ENCODE peak calls at places on chromosomes 7 and 10, in seven cellular contexts. One of them, this sample, is unnamed.

GRCh38 chr7:75028299-75028698 is 45.3 kb downstream of the RCC1L start:
- DNase-seq in Karpas-422: no peak
- DNase-seq in endodermal cell: no peak
- DNase-seq in PC-3: no peak
- DNase-seq in upper lobe of right lung: no peak
- DNase-seq in adrenal gland: no peak
- DNase-seq in pancreas: no peak
- DNase-seq in this sample: peak; percentile 38

GRCh38 chr10:44552716-44553115 is 167.8 kb upstream of the CXCL12 start:
- DNase-seq in adrenal gland: no peak
- DNase-seq in upper lobe of right lung: no peak
- DNase-seq in Karpas-422: no peak
- DNase-seq in PC-3: no peak
- DNase-seq in pancreas: no peak
- DNase-seq in endodermal cell: no peak
- DNase-seq in this sample: no peak

GRCh38 chr10:113056030-113056429 is 106.0 kb downstream of the TCF7L2 start:
- DNase-seq in Karpas-422: no peak
- DNase-seq in pancreas: no peak
- DNase-seq in upper lobe of right lung: no peak
- DNase-seq in PC-3: no peak
- DNase-seq in adrenal gland: no peak
- DNase-seq in endodermal cell: no peak
- DNase-seq in this sample: no peak

GRCh38 chr7:142878315-142878714 is 7.2 kb downstream of the TRPV6 start:
- DNase-seq in PC-3: no peak
- DNase-seq in adrenal gland: no peak
- DNase-seq in endodermal cell: no peak
- DNase-seq in pancreas: no peak
- DNase-seq in upper lobe of right lung: no peak
- DNase-seq in Karpas-422: no peak
- DNase-seq in this sample: no peak

GRCh38 chr7:157396316-157397035 is 59.7 kb downstream of the DNAJB6 start:
- DNase-seq in adrenal gland: no peak
- DNase-seq in upper lobe of right lung: no peak
- DNase-seq in Karpas-422: no peak
- DNase-seq in endodermal cell: no peak
- DNase-seq in PC-3: no peak
- DNase-seq in pancreas: no peak
- DNase-seq in this sample: no peak

GRCh38 chr10:97003804-97004201 is 171.7 kb downstream of the LCOR start:
- DNase-seq in endodermal cell: peak; percentile 35
- DNase-seq in pancreas: no peak
- DNase-seq in PC-3: no peak
- DNase-seq in Karpas-422: no peak
- DNase-seq in upper lobe of right lung: no peak
- DNase-seq in adrenal gland: no peak
- DNase-seq in this sample: no peak

GRCh38 chr10:131817866-131818509 is 82.8 kb upstream of the PPP2R2D start:
- DNase-seq in PC-3: no peak
- DNase-seq in adrenal gland: no peak
- DNase-seq in upper lobe of right lung: no peak
- DNase-seq in Karpas-422: no peak
- DNase-seq in endodermal cell: peak; percentile 31
- DNase-seq in pancreas: no peak
- DNase-seq in this sample: peak; percentile 38

GRCh38 chr7:24910551-24911212 is 69.3 kb downstream of the OSBPL3 start:
- DNase-seq in upper lobe of right lung: no peak
- DNase-seq in endodermal cell: peak; percentile 50
- DNase-seq in PC-3: no peak
- DNase-seq in Karpas-422: no peak
- DNase-seq in adrenal gland: no peak
- DNase-seq in pancreas: no peak
- DNase-seq in this sample: no peak

GRCh38 chr7:64098-64521 is 128.3 kb upstream of the FAM20C start:
- DNase-seq in Karpas-422: peak; percentile 69
- DNase-seq in adrenal gland: peak; percentile 73
- DNase-seq in pancreas: peak; percentile 66
- DNase-seq in upper lobe of right lung: peak; percentile 61
- DNase-seq in PC-3: peak; percentile 71
- DNase-seq in endodermal cell: peak; percentile 87
- DNase-seq in this sample: no peak

GRCh38 chr7:44286618-44287487 is 38.5 kb downstream of the CAMK2B start:
- DNase-seq in endodermal cell: peak; percentile 28
- DNase-seq in adrenal gland: peak; percentile 8
- DNase-seq in upper lobe of right lung: peak; percentile 60
- DNase-seq in PC-3: no peak
- DNase-seq in Karpas-422: no peak
- DNase-seq in pancreas: peak; percentile 6
- DNase-seq in this sample: peak; percentile 12

GRCh38 chr7:148732862-148733261 is 34.2 kb downstream of the CUL1 start:
- DNase-seq in pancreas: no peak
- DNase-seq in Karpas-422: no peak
- DNase-seq in PC-3: no peak
- DNase-seq in endodermal cell: peak; percentile 68
- DNase-seq in upper lobe of right lung: no peak
- DNase-seq in adrenal gland: no peak
- DNase-seq in this sample: no peak

GRCh38 chr10:114033566-114033965 is 10.1 kb upstream of the ADRB1 start:
- DNase-seq in upper lobe of right lung: no peak
- DNase-seq in adrenal gland: no peak
- DNase-seq in Karpas-422: no peak
- DNase-seq in PC-3: peak; percentile 52
- DNase-seq in pancreas: no peak
- DNase-seq in endodermal cell: no peak
- DNase-seq in this sample: no peak

DNA sequence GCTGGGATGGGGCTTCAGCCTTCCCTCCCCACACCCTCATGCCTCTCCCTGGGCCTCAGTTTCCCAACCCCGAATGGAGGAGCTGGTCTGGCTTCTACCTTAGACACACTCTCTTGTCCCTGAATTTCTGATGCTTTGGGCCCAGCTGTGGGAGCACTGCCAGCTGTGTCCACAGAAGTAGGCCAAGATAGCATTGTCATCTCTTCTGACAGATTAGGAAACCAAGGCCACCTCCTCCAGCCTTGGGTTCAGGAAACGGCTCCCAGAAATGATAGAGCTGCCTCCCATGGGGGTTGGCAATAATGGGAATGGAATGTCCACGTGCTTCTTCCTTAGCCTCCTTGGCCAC is 1.3 kb downstream of the PPIF start:
- DNase-seq in PC-3: no peak
- DNase-seq in pancreas: peak; percentile 73
- DNase-seq in upper lobe of right lung: peak; percentile 46
- DNase-seq in adrenal gland: peak; percentile 82
- DNase-seq in endodermal cell: no peak
- DNase-seq in Karpas-422: no peak
- DNase-seq in this sample: no peak
- H3K4me3 ChIP-seq in PC-3: peak overlapping the region; percentile 69
- H3K4me3 ChIP-seq in pancreas: peak overlapping the region; percentile 88
- H3K4me3 ChIP-seq in upper lobe of right lung: peak overlapping the region; percentile 90
- H3K4me3 ChIP-seq in adrenal gland: no peak overlapping the region
- H3K4me3 ChIP-seq in endodermal cell: peak overlapping the region; percentile 84
- H3K4me3 ChIP-seq in Karpas-422: peak overlapping the region; percentile 91
- H3K4me3 ChIP-seq in this sample: peak overlapping the region; percentile 56

GRCh38 chr10:87931836-87932230 is 68.4 kb downstream of the PTEN start:
- DNase-seq in Karpas-422: no peak
- DNase-seq in pancreas: no peak
- DNase-seq in PC-3: no peak
- DNase-seq in endodermal cell: no peak
- DNase-seq in upper lobe of right lung: no peak
- DNase-seq in adrenal gland: no peak
- DNase-seq in this sample: no peak

GRCh38 chr10:87927091-87927490 is 63.7 kb downstream of the PTEN start:
- DNase-seq in PC-3: no peak
- DNase-seq in pancreas: no peak
- DNase-seq in Karpas-422: no peak
- DNase-seq in adrenal gland: no peak
- DNase-seq in endodermal cell: no peak
- DNase-seq in upper lobe of right lung: no peak
- DNase-seq in this sample: no peak

GRCh38 chr10:87930929-87931835 is 67.8 kb downstream of the PTEN start:
- DNase-seq in pancreas: no peak
- DNase-seq in PC-3: no peak
- DNase-seq in Karpas-422: no peak
- DNase-seq in endodermal cell: no peak
- DNase-seq in adrenal gland: no peak
- DNase-seq in upper lobe of right lung: no peak
- DNase-seq in this sample: no peak

GRCh38 chr10:87928996-87929395 is 65.6 kb downstream of the PTEN start:
- DNase-seq in upper lobe of right lung: no peak
- DNase-seq in Karpas-422: no peak
- DNase-seq in PC-3: no peak
- DNase-seq in endodermal cell: no peak
- DNase-seq in adrenal gland: no peak
- DNase-seq in pancreas: no peak
- DNase-seq in this sample: no peak

DNA sequence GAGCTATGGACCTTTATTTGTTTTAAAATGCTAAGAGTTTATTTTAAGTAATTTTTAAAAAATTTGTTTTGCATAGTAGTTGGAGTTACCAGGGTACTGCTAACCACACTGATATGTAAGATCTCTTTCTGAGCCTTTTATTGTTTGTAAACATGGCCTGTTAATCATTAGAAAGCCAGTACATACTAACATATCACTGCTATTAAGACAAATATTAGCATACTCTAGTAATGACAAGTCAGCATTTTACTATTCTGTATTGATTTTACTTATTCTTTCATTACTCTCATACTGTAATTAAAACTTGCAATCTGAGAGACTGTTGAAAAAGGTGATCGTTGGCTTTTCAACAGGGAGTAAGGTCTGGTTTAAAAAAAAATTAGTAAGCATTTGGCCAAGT is 66.7 kb downstream of the PTEN start:
- DNase-seq in adrenal gland: no peak
- DNase-seq in Karpas-422: no peak
- DNase-seq in PC-3: no peak
- DNase-seq in endodermal cell: no peak
- DNase-seq in pancreas: no peak
- DNase-seq in upper lobe of right lung: no peak
- DNase-seq in this sample: no peak
- H3K4me1 ChIP-seq in adrenal gland: peaks cover 77% of the 10 kb centered on the region
- H3K4me1 ChIP-seq in Karpas-422: peaks cover 70% of the 10 kb centered on the region
- H3K4me1 ChIP-seq in PC-3: no peaks in the 10 kb centered on the region
- H3K4me1 ChIP-seq in endodermal cell: peaks cover 2% of the 10 kb centered on the region
- H3K4me1 ChIP-seq in pancreas: peaks cover 58% of the 10 kb centered on the region
- H3K4me1 ChIP-seq in upper lobe of right lung: peaks cover 56% of the 10 kb centered on the region
- H3K4me1 ChIP-seq in this sample: peaks cover 4% of the 10 kb centered on the region

GRCh38 chr7:5532520-5533335 is 109.1 kb upstream of the TNRC18 start:
- DNase-seq in adrenal gland: peak; percentile 39
- DNase-seq in PC-3: no peak
- DNase-seq in pancreas: peak; percentile 66
- DNase-seq in upper lobe of right lung: peak; percentile 90
- DNase-seq in Karpas-422: peak; percentile 96
- DNase-seq in endodermal cell: peak; percentile 87
- DNase-seq in this sample: peak; percentile 82

GRCh38 chr7:5528071-5528814 is 104.6 kb upstream of the TNRC18 start:
- DNase-seq in adrenal gland: peak; percentile 43
- DNase-seq in endodermal cell: no peak
- DNase-seq in pancreas: no peak
- DNase-seq in Karpas-422: peak; percentile 58
- DNase-seq in PC-3: no peak
- DNase-seq in upper lobe of right lung: peak; percentile 77
- DNase-seq in this sample: peak; percentile 81

GRCh38 chr7:5539013-5539411 is 115.4 kb upstream of the TNRC18 start:
- DNase-seq in upper lobe of right lung: no peak
- DNase-seq in endodermal cell: no peak
- DNase-seq in adrenal gland: no peak
- DNase-seq in PC-3: no peak
- DNase-seq in pancreas: no peak
- DNase-seq in Karpas-422: no peak
- DNase-seq in this sample: no peak

GRCh38 chr7:5528815-5529442 is 105.3 kb upstream of the TNRC18 start:
- DNase-seq in endodermal cell: no peak
- DNase-seq in PC-3: no peak
- DNase-seq in upper lobe of right lung: no peak
- DNase-seq in Karpas-422: peak; percentile 57
- DNase-seq in pancreas: no peak
- DNase-seq in adrenal gland: peak; percentile 19
- DNase-seq in this sample: no peak

DNA sequence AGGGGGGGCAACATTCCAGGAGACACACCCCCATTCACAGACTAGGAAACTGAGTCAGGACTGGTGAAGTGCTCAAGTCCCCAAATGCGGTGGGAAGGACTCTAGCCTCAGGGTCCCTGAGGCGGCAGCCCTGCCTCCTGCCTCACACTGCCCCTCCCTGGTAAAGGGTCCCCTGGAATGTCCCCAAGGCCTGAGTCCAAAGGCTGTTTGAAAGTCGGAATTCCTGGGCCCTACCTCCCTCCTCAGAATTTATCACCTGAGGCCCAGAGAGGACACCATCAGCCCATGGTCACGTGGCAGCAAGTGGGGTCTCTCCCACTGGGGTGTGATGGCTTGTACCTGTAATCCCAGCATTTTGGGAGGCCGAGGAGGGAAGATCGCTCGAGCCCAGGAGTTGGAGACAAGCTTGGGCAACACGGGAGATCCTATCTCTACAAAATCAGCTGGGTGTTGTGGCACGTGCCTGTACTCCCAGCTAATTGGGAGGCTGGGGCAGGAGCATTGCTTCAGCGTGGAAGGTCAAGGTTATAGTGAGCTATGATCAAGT is 110.3 kb upstream of the TNRC18 start:
- DNase-seq in PC-3: no peak
- DNase-seq in pancreas: no peak
- DNase-seq in upper lobe of right lung: no peak
- DNase-seq in endodermal cell: no peak
- DNase-seq in adrenal gland: peak; percentile 20
- DNase-seq in Karpas-422: no peak
- DNase-seq in this sample: no peak
- H3K4me3 ChIP-seq in PC-3: no peak overlapping the region
- H3K4me3 ChIP-seq in pancreas: no peak overlapping the region
- H3K4me3 ChIP-seq in upper lobe of right lung: no peak overlapping the region
- H3K4me3 ChIP-seq in endodermal cell: no peak overlapping the region
- H3K4me3 ChIP-seq in adrenal gland: no peak overlapping the region
- H3K4me3 ChIP-seq in Karpas-422: no peak overlapping the region
- H3K4me3 ChIP-seq in this sample: no peak overlapping the region

GRCh38 chr7:137989127-137989526 is 12.8 kb downstream of the CREB3L2 start:
- DNase-seq in adrenal gland: no peak
- DNase-seq in Karpas-422: no peak
- DNase-seq in upper lobe of right lung: no peak
- DNase-seq in pancreas: no peak
- DNase-seq in endodermal cell: no peak
- DNase-seq in PC-3: no peak
- DNase-seq in this sample: no peak

GRCh38 chr7:137990251-137990901 is 11.5 kb downstream of the CREB3L2 start:
- DNase-seq in endodermal cell: no peak
- DNase-seq in Karpas-422: no peak
- DNase-seq in pancreas: no peak
- DNase-seq in upper lobe of right lung: no peak
- DNase-seq in adrenal gland: no peak
- DNase-seq in PC-3: no peak
- DNase-seq in this sample: no peak

GRCh38 chr7:137987563-137987962 is 14.3 kb downstream of the CREB3L2 start:
- DNase-seq in endodermal cell: no peak
- DNase-seq in PC-3: no peak
- DNase-seq in pancreas: no peak
- DNase-seq in upper lobe of right lung: no peak
- DNase-seq in adrenal gland: no peak
- DNase-seq in Karpas-422: no peak
- DNase-seq in this sample: peak; percentile 50

GRCh38 chr7:137987968-137988367 is 13.9 kb downstream of the CREB3L2 start:
- DNase-seq in PC-3: no peak
- DNase-seq in upper lobe of right lung: no peak
- DNase-seq in Karpas-422: no peak
- DNase-seq in adrenal gland: no peak
- DNase-seq in pancreas: no peak
- DNase-seq in endodermal cell: no peak
- DNase-seq in this sample: no peak

GRCh38 chr7:137989590-137989989 is 12.3 kb downstream of the CREB3L2 start:
- DNase-seq in Karpas-422: no peak
- DNase-seq in adrenal gland: peak; percentile 61
- DNase-seq in PC-3: no peak
- DNase-seq in pancreas: no peak
- DNase-seq in endodermal cell: no peak
- DNase-seq in upper lobe of right lung: no peak
- DNase-seq in this sample: no peak
- H3K4me1 ChIP-seq in Karpas-422: no peaks in the 10 kb centered on the region
- H3K4me1 ChIP-seq in adrenal gland: peaks cover 99% of the 10 kb centered on the region
- H3K4me1 ChIP-seq in PC-3: no peaks in the 10 kb centered on the region
- H3K4me1 ChIP-seq in pancreas: peaks cover 59% of the 10 kb centered on the region
- H3K4me1 ChIP-seq in endodermal cell: no peaks in the 10 kb centered on the region
- H3K4me1 ChIP-seq in upper lobe of right lung: peaks cover 67% of the 10 kb centered on the region
- H3K4me1 ChIP-seq in this sample: peaks cover 46% of the 10 kb centered on the region